ENCODE peak calls at places on chromosomes 11 and 22, in four cellular contexts. I is thoracic aorta, Z is pancreas, M is heart right ventricle. K is an unnamed sample.
A peak's percentile ranks its signal among the peaks of the same experiment; 100 is the strongest.

GRCh38 chr11:11620251-11620965 is 1.4 kb downstream of the GALNT18 start:
- DNase-seq in I (no peak), M (peak; percentile 43), Z (peak; percentile 27), K (no peak)

GRCh38 chr11:110069158-110069737 is 23.9 kb upstream of the ZC3H12C start:
- DNase-seq in M (peak; percentile 66), Z (no peak), I (no peak), K (no peak)

GRCh38 chr11:64265176-64266160 is 14.1 kb downstream of the PLCB3 start:
- DNase-seq in Z (no peak), M (no peak), I (no peak), K (no peak)

GRCh38 chr11:103091441-103091809 is 535 bp downstream of the DCUN1D5 start:
- DNase-seq in I (no peak), Z (peak; percentile 27), M (peak; percentile 9), K (no peak)

GRCh38 chr11:20060180-20060579 is 100.1 kb downstream of the DBX1 start:
- DNase-seq in M (no peak), I (no peak), Z (no peak), K (no peak)

GRCh38 chr11:81772161-81772560 is 961.5 kb downstream of the FAM181B start:
- DNase-seq in M (peak; percentile 6), I (no peak), Z (peak; percentile 4), K (no peak)

GRCh38 chr11:28833670-28834069 is 725.5 kb downstream of the METTL15 start:
- DNase-seq in I (no peak), Z (no peak), M (no peak), K (peak; percentile 65)

GRCh38 chr22:35140879-35141745 is 75.2 kb downstream of the ISX start:
- DNase-seq in M (no peak), Z (no peak), I (no peak), K (no peak)

GRCh38 chr11:44244649-44245308 is 65.2 kb downstream of the ALX4 start:
- DNase-seq in I (no peak), Z (no peak), M (no peak), K (no peak)

GRCh38 chr22:47678667-47679287 is 916.3 kb downstream of the TBC1D22A start:
- DNase-seq in I (no peak), Z (no peak), M (no peak), K (no peak)

GRCh38 chr11:133219543-133219942 is 312.8 kb downstream of the OPCML start:
- DNase-seq in Z (no peak), I (no peak), M (no peak), K (no peak)

GRCh38 chr11:19864141-19865120 is 151.8 kb downstream of the NAV2 start:
- DNase-seq in M (no peak), Z (peak; percentile 28), I (no peak), K (no peak)

GRCh38 chr11:13166036-13166435 is 111.6 kb upstream of the BMAL1 start:
- DNase-seq in I (no peak), M (no peak), Z (no peak), K (no peak)

GRCh38 chr11:119496453-119496852 is 73.5 kb upstream of the THY1 start:
- DNase-seq in I (no peak), Z (no peak), M (no peak), K (no peak)

GRCh38 chr11:78916759-78917158 is 342.1 kb upstream of the NARS2 start:
- DNase-seq in Z (no peak), M (no peak), I (no peak), K (no peak)

GRCh38 chr22:27630754-27631153 is 170.8 kb downstream of the MN1 start:
- DNase-seq in I (no peak), Z (no peak), M (no peak), K (no peak)

GRCh38 chr11:122977455-122978302 is 4.0 kb downstream of the BSX start:
- DNase-seq in Z (no peak), I (no peak), M (no peak), K (no peak)

GRCh38 chr11:64036081-64037026 is 623 bp downstream of the FLRT1 start:
- DNase-seq in M (peak; percentile 34), I (no peak), Z (no peak), K (no peak)

GRCh38 chr11:122721964-122722266 is 66.4 kb downstream of the UBASH3B start:
- DNase-seq in M (no peak), Z (no peak), I (no peak), K (peak; percentile 66)

GRCh38 chr11:68021167-68021787 is 9.2 kb upstream of the NDUFS8 start:
- DNase-seq in I (no peak), Z (no peak), M (no peak), K (no peak)

GRCh38 chr11:30143098-30143705 is 87.6 kb upstream of the FSHB start:
- DNase-seq in I (no peak), Z (no peak), M (no peak), K (no peak)

GRCh38 chr22:33896801-33897620 is 23.3 kb downstream of the LARGE1 start:
- DNase-seq in I (no peak), Z (no peak), M (no peak), K (no peak)

GRCh38 chr11:74179234-74180126 is 8.4 kb downstream of the PPME1 start:
- DNase-seq in I (no peak), Z (no peak), M (no peak), K (peak; percentile 23)

GRCh38 chr22:46122980-46123693 is 27.2 kb upstream of the PPARA start:
- DNase-seq in I (no peak), Z (no peak), M (no peak), K (no peak)

GRCh38 chr22:46121523-46122287 is 28.6 kb upstream of the PPARA start:
- DNase-seq in I (no peak), M (no peak), Z (no peak), K (no peak)

GRCh38 chr22:46123694-46124382 is 26.5 kb upstream of the PPARA start:
- DNase-seq in Z (no peak), M (no peak), I (no peak), K (no peak)

GRCh38 chr22:46121079-46121478 is 29.2 kb upstream of the PPARA start:
- DNase-seq in I (no peak), M (no peak), Z (no peak), K (no peak)

GRCh38 chr22:46122511-46122971 is 27.8 kb upstream of the PPARA start:
- DNase-seq in I (no peak), M (peak; percentile 71), Z (peak; percentile 54), K (no peak)
- TF ChIP-seq CTCF in I (peak; percentile 95), M (peak; percentile 98), Z (peak; percentile 86), K (peak; percentile 92)

GRCh38 chr11:129969973-129970372 is 32.7 kb downstream of the PRDM10 start:
- DNase-seq in M (no peak), I (no peak), Z (no peak), K (no peak)
- H3K4me3 ChIP-seq in M (no peak overlapping the region), I (no peak overlapping the region), Z (no peak overlapping the region), K (no peak overlapping the region)

DNA sequence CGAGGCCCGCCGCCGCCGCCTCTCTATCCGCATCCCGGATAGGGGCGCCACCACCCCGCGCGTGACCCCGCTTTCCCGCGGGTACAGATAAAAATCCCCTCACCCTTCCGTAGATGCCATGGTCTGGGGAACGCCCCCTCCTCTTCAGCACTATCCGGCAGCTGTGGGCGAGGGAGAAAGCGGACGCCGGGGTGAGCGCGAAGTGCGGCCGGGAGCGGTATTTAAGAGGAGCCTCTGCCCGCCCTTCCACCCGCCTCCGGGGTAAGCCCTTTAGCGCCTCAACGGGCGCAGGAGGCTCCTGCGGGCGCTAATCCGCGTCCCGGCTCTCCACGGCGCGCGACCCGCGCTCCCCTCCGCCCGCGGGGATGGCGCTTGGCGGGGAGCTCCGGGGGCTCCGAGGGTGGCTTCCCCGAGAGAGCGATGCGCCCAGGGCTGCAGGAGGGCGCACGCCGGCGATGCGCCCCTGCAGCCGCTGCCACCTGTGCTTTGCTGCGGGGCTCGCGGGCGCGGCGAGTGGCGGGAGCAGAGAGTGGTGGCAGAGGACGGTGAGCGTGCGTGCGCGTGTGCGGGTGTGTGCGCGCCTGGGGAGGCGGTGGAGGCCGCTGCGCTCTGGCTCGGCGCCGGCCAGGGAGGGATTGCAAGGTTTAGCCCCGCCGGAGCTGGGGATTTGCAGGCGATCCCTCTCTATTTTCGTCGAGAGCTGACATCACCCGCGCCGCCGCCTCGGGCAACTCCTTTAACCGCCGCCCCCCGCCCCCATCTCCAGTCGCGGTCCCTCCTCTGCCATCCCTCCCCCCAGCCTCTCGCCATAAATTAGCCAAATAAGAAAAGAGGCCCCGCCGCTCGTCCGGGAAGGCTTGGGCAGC is at the start of gene SLC1A2:
- DNase-seq in M (peak; percentile 18), I (no peak), Z (no peak), K (no peak)
- H3K27me3 ChIP-seq in M (peaks cover 62% of the 10 kb centered on the region), I (peaks cover 15% of the 10 kb centered on the region), Z (peaks cover 4% of the 10 kb centered on the region), K (peaks cover 12% of the 10 kb centered on the region)

DNA sequence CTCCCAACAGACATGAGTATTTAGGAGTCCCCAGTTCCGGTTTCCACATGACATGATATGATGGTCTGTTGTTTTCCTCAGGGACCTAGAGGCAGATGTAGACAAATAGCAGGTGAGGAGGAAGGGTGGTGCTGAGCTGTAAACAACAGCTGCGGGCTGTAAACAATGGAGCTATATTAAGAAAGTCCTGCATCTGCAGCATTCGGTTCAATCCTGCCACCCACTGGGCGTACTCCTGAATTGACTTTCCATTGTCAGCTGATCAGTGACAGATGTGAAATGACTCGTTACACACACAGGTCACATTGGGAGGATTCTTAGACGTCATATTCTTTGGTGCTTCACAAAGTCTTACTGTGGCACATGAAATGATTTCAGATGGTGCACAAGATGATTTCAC is 26.8 kb upstream of the RAG1 start:
- DNase-seq in M (peak; percentile 60), Z (peak; percentile 7), I (no peak), K (peak; percentile 9)
- TF ChIP-seq CTCF in M (peak; percentile 55), Z (no peak), I (no peak), K (peak; percentile 29)

K was measured in BJ.